ENCODE peak calls at places on chromosomes 2 and 18, in six cellular contexts. O is Calu3, T is progenitor cell of endocrine pancreas, Q is AG09309, J is spleen, Z is GM12865. Y is an unnamed sample.

GRCh38 chr18:48949051-48949605 is 1.6 kb downstream of the SMAD7 start:
- DNase-seq in O (peak; percentile 52), T (no peak), Q (no peak), J (peak; percentile 80), Z (peak; percentile 60), Y (no peak)

GRCh38 chr2:67840460-67841068 is 222.2 kb downstream of the C1D start:
- DNase-seq in O (peak; percentile 82), T (peak; percentile 58), Q (peak; percentile 48), J (peak; percentile 82), Z (peak; percentile 64), Y (peak; percentile 87)

GRCh38 chr18:9918016-9918680 is 4.3 kb downstream of the VAPA start:
- DNase-seq in O (no peak), T (no peak), Q (no peak), J (no peak), Z (no peak), Y (no peak)

GRCh38 chr2:162473296-162473695 is 129.4 kb downstream of the GCA start:
- DNase-seq in O (no peak), T (no peak), Q (no peak), J (no peak), Z (no peak), Y (no peak)

GRCh38 chr2:183927367-183928355 is 670.7 kb upstream of the ZNF804A start:
- DNase-seq in O (no peak), T (no peak), Q (no peak), J (no peak), Z (no peak), Y (no peak)

GRCh38 chr2:180747728-180748127 is 232.7 kb upstream of the UBE2E3 start:
- DNase-seq in O (peak; percentile 5), T (no peak), Q (no peak), J (no peak), Z (no peak), Y (no peak)

GRCh38 chr2:180564051-180564450 is 416.4 kb upstream of the UBE2E3 start:
- DNase-seq in O (no peak), T (no peak), Q (no peak), J (no peak), Z (no peak), Y (no peak)

GRCh38 chr2:241036397-241036963 is 38.1 kb downstream of the SNED1 start:
- DNase-seq in O (peak; percentile 53), T (no peak), Q (no peak), J (peak; percentile 87), Z (peak; percentile 86), Y (peak; percentile 79)

GRCh38 chr2:224875870-224876269 is 159.7 kb upstream of the CCDC195 start:
- DNase-seq in O (no peak), T (no peak), Q (no peak), J (no peak), Z (peak; percentile 20), Y (no peak)

GRCh38 chr2:150911766-150912280 is 349.8 kb downstream of the RBM43 start:
- DNase-seq in O (no peak), T (no peak), Q (peak; percentile 93), J (no peak), Z (no peak), Y (no peak)

GRCh38 chr2:191824403-191824802 is 22.5 kb downstream of the CAVIN2 start:
- DNase-seq in O (no peak), T (no peak), Q (no peak), J (no peak), Z (no peak), Y (no peak)

GRCh38 chr18:58937204-58937603 is 72.5 kb downstream of the ZNF532 start:
- DNase-seq in O (no peak), T (no peak), Q (peak; percentile 5), J (no peak), Z (no peak), Y (no peak)

GRCh38 chr2:20976527-20976926 is 67.3 kb downstream of the APOB start:
- DNase-seq in O (no peak), T (no peak), Q (no peak), J (no peak), Z (no peak), Y (no peak)

GRCh38 chr2:45446016-45446415 is 165.1 kb downstream of the SRBD1 start:
- DNase-seq in O (no peak), T (no peak), Q (no peak), J (no peak), Z (no peak), Y (no peak)

GRCh38 chr2:8847400-8847799 is 10.0 kb upstream of the KIDINS220 start:
- DNase-seq in O (no peak), T (no peak), Q (no peak), J (no peak), Z (no peak), Y (no peak)

GRCh38 chr18:67783215-67783946 is 266.9 kb upstream of the DSEL start:
- DNase-seq in O (no peak), T (no peak), Q (peak; percentile 80), J (no peak), Z (no peak), Y (no peak)

GRCh38 chr18:77061946-77062517 is 70.6 kb downstream of the MBP start:
- DNase-seq in O (no peak), T (no peak), Q (no peak), J (peak; percentile 86), Z (peak; percentile 87), Y (no peak)

GRCh38 chr2:182649316-182649715 is 66.7 kb upstream of the DNAJC10 start:
- DNase-seq in O (peak; percentile 26), T (no peak), Q (no peak), J (no peak), Z (peak; percentile 37), Y (no peak)

GRCh38 chr2:45469314-45470099 is 141.6 kb downstream of the SRBD1 start:
- DNase-seq in O (peak; percentile 38), T (no peak), Q (no peak), J (no peak), Z (peak; percentile 54), Y (no peak)

GRCh38 chr2:86249176-86249842 is 50.1 kb downstream of the MRPL35 start:
- DNase-seq in O (peak; percentile 9), T (no peak), Q (peak; percentile 68), J (no peak), Z (peak; percentile 81), Y (no peak)

GRCh38 chr2:156340818-156341481 is 8.4 kb upstream of the NR4A2 start:
- DNase-seq in O (peak; percentile 18), T (no peak), Q (no peak), J (peak; percentile 82), Z (peak; percentile 75), Y (no peak)

GRCh38 chr2:156343940-156344301 is 11.4 kb upstream of the NR4A2 start:
- DNase-seq in O (no peak), T (no peak), Q (no peak), J (no peak), Z (no peak), Y (no peak)

GRCh38 chr2:156343096-156343939 is 10.8 kb upstream of the NR4A2 start:
- DNase-seq in O (no peak), T (no peak), Q (no peak), J (no peak), Z (no peak), Y (no peak)

GRCh38 chr2:156341482-156342251 is 9.1 kb upstream of the NR4A2 start:
- DNase-seq in O (peak; percentile 90), T (peak; percentile 61), Q (peak; percentile 86), J (peak; percentile 96), Z (peak; percentile 98), Y (peak; percentile 92)

DNA sequence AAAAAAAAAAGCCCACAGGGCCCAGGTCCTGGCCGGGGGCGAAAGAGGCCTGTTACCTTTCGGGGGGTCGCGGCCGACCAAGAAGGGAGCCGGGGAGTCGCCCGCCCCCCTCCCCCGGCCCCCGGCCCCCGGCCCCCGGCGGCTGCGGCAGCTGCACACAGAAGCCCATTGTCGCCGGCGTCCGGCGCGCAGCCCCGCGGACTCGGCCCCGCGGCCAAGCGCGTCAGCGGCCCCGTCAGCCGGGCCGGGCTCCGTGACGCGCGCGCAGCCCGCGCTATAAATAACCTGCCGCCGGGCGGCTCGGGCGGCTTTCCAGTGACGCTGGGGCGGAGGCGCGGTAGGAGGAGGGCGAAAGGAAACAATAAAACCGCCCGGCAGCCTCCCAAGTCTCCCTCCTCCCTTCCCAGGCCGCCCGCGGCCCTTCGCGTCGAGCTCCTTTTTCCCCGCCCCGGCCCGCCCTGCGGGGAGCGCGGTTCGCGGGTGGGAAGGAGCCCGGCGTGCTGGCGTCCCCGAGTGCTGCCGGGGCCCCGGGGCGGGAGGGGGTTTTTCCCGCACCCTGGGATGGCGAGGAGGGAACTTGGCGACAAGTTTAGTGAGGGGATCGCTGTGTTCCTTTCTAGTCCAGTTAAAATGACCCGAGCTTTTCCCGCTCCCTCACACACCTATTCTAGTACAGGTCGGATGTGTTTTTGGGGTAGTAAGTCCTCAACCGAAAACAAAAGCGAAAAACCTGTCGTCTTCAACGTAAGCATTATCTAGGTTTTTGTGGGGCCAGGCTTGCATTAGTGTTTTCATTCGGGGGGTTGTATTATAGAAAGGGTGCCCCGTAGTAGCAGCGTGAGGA is 10.0 kb upstream of the NR4A2 start:
- DNase-seq in O (peak; percentile 92), T (peak; percentile 89), Q (peak; percentile 83), J (peak; percentile 96), Z (peak; percentile 92), Y (peak; percentile 97)
- TF ChIP-seq CTCF in O (no peak), T (no peak), Q (no peak), J (no peak), Z (no peak), Y (no peak)

DNA sequence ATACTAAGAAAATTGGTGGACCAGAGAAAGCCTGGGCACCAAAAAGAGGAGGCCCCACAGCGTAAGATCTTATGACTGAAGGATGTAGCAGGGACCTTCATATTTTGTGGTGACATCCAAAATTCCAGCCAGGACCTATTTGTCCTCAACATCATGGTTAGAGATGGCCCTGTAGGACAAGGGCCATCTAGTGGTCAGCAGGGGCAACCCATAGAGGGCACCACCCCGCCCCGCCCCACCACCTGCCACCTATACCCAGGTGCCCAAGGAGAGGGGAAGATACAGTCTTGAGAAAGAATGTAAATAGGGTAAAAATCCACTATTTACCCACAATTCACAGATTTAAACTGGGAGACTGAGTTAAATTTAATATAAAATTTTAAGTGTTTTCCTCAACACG is 59.6 kb upstream of the TMEM163 start:
- DNase-seq in O (no peak), T (no peak), Q (no peak), J (no peak), Z (no peak), Y (no peak)
- TF ChIP-seq CTCF in O (peak; percentile 35), T (peak; percentile 31), Q (no peak), J (no peak), Z (peak; percentile 13), Y (peak; percentile 8)

GRCh38 chr2:219253753-219254589 is at the start of gene TUBA4A:
- DNase-seq in O (peak; percentile 87), T (peak; percentile 57), Q (no peak), J (peak; percentile 98), Z (peak; percentile 92), Y (no peak)
- TF ChIP-seq CTCF in O (no peak), T (no peak), Q (no peak), J (no peak), Z (no peak), Y (no peak)

GRCh38 chr2:40844353-40845277 is 392.7 kb upstream of the SLC8A1 start:
- DNase-seq in O (no peak), T (no peak), Q (no peak), J (no peak), Z (peak; percentile 14), Y (no peak)
- TF ChIP-seq CTCF in O (no peak), T (peak; percentile 8), Q (no peak), J (no peak), Z (peak; percentile 1), Y (no peak)

GRCh38 chr2:172613610-172614231 is 57.8 kb downstream of the PDK1 start:
- DNase-seq in O (no peak), T (no peak), Q (no peak), J (no peak), Z (no peak), Y (no peak)
- TF ChIP-seq CTCF in O (no peak), T (no peak), Q (no peak), J (no peak), Z (no peak), Y (no peak)